ENCODE peak calls at places on chromosomes 2 and 18, in five cellular contexts. R is endothelial cell of umbilical vein, U is right atrium auricular region, B is cardiac muscle cell, M is left lung. J is an unnamed sample. For H3K4me1, the result is how much of the 10 kb centered on the place peaks cover.

GRCh38 chr2:13005761-13006336 is 289.1 kb downstream of the TRIB2 start:
- DNase-seq in B (peak), R (peak), M (no peak), U (no peak), J (peak)

GRCh38 chr2:109371481-109372170 is 242.1 kb downstream of the SEPTIN10 start:
- DNase-seq in M (peak), B (no peak), U (peak), R (no peak), J (no peak)

GRCh38 chr2:233056961-233057605 is 3.1 kb upstream of the INPP5D start:
- DNase-seq in B (no peak), U (no peak), M (no peak), R (no peak), J (no peak)

GRCh38 chr2:192190474-192190873 is 4.3 kb downstream of the TMEFF2 start:
- DNase-seq in U (no peak), R (peak), B (peak), M (no peak), J (no peak)

GRCh38 chr2:236871500-236872001 is 214.1 kb upstream of the COPS8 start:
- DNase-seq in B (peak), R (peak), U (peak), M (peak), J (no peak)

GRCh38 chr2:217555075-217555876 is 447.5 kb downstream of the TNS1 start:
- DNase-seq in B (no peak), U (no peak), R (no peak), M (no peak), J (no peak)

GRCh38 chr2:167353605-167354280 is 465.5 kb downstream of the XIRP2 start:
- DNase-seq in M (no peak), B (no peak), R (no peak), U (no peak), J (no peak)

GRCh38 chr2:190717306-190717705 is 68.4 kb downstream of the NAB1 start:
- DNase-seq in U (no peak), R (peak), B (no peak), M (no peak), J (no peak)

GRCh38 chr2:59885536-59885935 is 667.9 kb downstream of the BCL11A start:
- DNase-seq in M (no peak), R (no peak), U (no peak), B (no peak), J (peak)

GRCh38 chr2:32691678-32692077 is 63.8 kb downstream of the TTC27 start:
- DNase-seq in M (no peak), U (no peak), R (no peak), B (no peak), J (no peak)

GRCh38 chr2:130911996-130912395 is 75.3 kb downstream of the ARHGEF4 start:
- DNase-seq in U (no peak), R (no peak), M (no peak), B (no peak), J (no peak)

GRCh38 chr2:177164584-177165052 is 48.0 kb upstream of the HNRNPA3 start:
- DNase-seq in U (peak), R (peak), M (peak), B (peak), J (peak)

GRCh38 chr18:59303006-59303405 is 15.4 kb downstream of the CPLX4 start:
- DNase-seq in M (no peak), B (no peak), U (no peak), R (no peak), J (no peak)

GRCh38 chr2:218871345-218872302 is 9.0 kb upstream of the WNT10A start:
- DNase-seq in B (no peak), U (no peak), M (no peak), R (no peak), J (no peak)

GRCh38 chr2:175742367-175742766 is 259.7 kb downstream of the LNPK start:
- DNase-seq in B (no peak), M (no peak), U (no peak), R (no peak), J (no peak)

GRCh38 chr2:48145845-48146452 is 239.7 kb upstream of the FBXO11 start:
- DNase-seq in M (no peak), R (no peak), B (peak), U (no peak), J (no peak)

GRCh38 chr2:85410584-85411404 is 628 bp upstream of the CAPG start:
- DNase-seq in M (no peak), R (no peak), U (no peak), B (no peak), J (no peak)

GRCh38 chr2:117850461-117850860 is 36.0 kb downstream of the DDX18 start:
- DNase-seq in R (no peak), U (no peak), B (no peak), M (no peak), J (no peak)

GRCh38 chr18:61651145-61651879 is 241.5 kb downstream of the RNF152 start:
- DNase-seq in M (no peak), B (no peak), R (no peak), U (no peak), J (no peak)

GRCh38 chr2:126771094-126771493 is 115.1 kb downstream of the GYPC start:
- DNase-seq in U (no peak), M (no peak), R (no peak), B (no peak), J (no peak)

GRCh38 chr2:217289153-217289908 is 429.5 kb upstream of the TNP1 start:
- DNase-seq in B (no peak), M (no peak), R (no peak), U (no peak), J (peak)

GRCh38 chr2:190412971-190413370 is 4.8 kb downstream of the MFSD6 start:
- DNase-seq in R (no peak), M (no peak), B (no peak), U (no peak), J (no peak)

GRCh38 chr18:77234504-77235365 is 14.9 kb upstream of the GALR1 start:
- DNase-seq in U (no peak), M (no peak), R (no peak), B (no peak), J (no peak)

GRCh38 chr2:177828546-177828945 is 244.0 kb downstream of the PDE11A start:
- DNase-seq in M (no peak), B (no peak), U (no peak), R (no peak), J (no peak)

GRCh38 chr18:66548747-66549146 is 55.1 kb downstream of the CDH19 start:
- DNase-seq in U (no peak), B (peak), M (no peak), R (no peak), J (no peak)
- TF ChIP-seq CTCF in U (no peak), B (no peak), M (no peak), R (peak), J (no peak)

GRCh38 chr2:160408205-160408561 is 85.4 kb downstream of the RBMS1 start:
- DNase-seq in M (no peak), R (peak), U (no peak), B (no peak), J (no peak)
- H3K4me1 ChIP-seq in M (half or more), R (half or more), U (half or more), B (under half), J (half or more)

DNA sequence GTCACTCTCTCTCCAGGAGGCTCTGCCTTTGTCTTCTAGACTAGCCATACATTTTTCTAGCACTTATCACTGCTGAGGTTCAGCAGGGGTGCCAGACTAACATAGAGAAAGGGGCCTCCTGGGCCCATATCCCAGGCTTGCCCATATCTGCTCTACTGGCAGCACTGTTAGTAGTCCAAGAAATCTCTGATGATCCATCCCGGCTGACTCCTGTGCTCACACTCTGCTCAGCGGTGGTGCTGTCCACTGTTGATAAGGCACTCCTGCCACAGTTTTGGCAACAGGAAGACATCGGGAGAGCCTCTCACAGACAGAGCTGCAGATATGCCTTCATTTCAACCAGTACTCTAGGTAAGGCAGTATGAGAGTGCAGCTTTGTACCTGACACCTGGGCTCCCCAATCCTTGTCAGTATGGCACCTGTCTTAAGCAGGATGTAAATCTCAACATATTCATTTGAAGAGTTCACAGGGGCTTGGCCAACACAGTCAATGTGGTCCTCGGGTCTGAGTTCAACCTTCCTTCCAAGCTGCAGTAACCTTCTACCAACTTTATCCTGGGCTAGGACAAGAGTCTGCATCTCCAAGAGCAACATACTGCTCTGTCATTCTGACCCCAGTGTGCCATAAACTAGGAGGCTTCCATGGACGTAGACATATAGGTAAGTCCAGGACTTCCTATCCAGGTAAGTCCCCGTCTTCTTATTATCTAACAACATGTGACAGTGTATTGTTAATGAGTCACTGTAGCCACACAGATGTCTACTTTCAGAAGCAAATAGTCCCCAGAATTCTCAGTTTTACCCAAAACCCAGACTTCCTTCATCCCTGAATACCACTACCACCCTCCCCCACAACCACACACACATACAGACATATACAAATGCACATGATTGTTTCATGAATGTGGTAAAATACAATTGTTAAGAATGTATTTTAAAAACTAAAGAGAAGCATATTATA is 16.2 kb downstream of the KLF7 start:
- DNase-seq in B (peak), M (no peak), U (no peak), R (peak), J (no peak)
- TF ChIP-seq CTCF in B (no peak), M (no peak), U (no peak), R (no peak), J (no peak)

GRCh38 chr2:235553696-235554100 is 59.9 kb downstream of the AGAP1 start:
- DNase-seq in B (no peak), R (no peak), M (peak), U (no peak), J (no peak)
- H3K4me1 ChIP-seq in B (under half), R (under half), M (under half), U (under half), J (half or more)

GRCh38 chr2:98825043-98825350 is 94.1 kb upstream of the MGAT4A start:
- DNase-seq in R (no peak), B (no peak), U (no peak), M (no peak), J (no peak)

GRCh38 chr2:98824256-98825042 is 93.5 kb upstream of the MGAT4A start:
- DNase-seq in B (no peak), R (no peak), U (no peak), M (no peak), J (no peak)

GRCh38 chr2:98821629-98822135 is 90.8 kb upstream of the MGAT4A start:
- DNase-seq in M (no peak), B (no peak), U (no peak), R (no peak), J (no peak)

GRCh38 chr2:98823196-98824166 is 92.5 kb upstream of the MGAT4A start:
- DNase-seq in R (no peak), M (no peak), B (no peak), U (no peak), J (no peak)

DNA sequence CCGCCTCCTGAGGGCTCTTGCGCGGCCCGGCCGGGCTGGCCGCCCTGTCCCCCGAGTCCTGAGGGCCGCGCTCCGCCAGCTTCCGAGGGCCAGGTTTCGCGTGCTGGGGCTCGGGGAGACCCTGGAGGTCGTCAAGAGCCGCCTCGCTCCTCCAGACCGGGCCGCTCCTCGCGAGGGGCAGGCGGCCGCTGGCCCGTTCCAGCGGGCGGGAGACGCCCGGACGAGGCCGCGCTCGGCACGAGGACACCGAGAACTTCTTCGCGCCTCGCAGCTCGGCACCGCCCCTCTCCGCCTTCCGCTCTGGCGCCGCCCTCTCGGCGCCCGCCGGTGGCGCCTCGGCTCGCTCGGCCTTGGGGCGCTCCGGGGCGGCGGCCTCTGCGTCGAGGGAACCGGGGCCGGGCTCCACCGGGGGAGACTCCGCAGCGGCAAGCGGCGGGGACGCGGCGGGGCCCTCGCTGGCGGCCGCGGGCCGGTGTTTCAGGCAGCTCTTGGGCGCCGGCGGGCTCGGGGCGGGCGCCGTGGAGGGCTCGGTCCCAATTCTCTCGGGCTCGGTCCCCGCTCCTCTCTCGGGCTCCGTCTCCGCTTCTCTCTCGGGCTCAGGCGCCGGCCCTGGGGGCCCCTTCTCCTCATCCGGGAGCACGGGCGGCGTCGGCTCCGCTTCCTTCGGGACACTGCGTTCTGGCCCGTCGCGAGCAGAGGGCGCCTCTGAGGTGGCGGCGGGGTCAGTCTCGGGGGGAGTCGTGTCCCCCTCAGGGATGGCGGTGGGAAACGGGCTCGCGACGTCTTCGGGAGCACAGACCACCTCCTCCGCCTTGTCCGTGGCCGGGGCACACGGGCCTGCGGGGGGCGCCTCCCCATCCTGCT is 91.6 kb upstream of the MGAT4A start:
- DNase-seq in B (no peak), M (peak), R (peak), U (no peak), J (peak)
- TF ChIP-seq CTCF in B (peak), M (peak), R (peak), U (peak), J (peak)

DNA sequence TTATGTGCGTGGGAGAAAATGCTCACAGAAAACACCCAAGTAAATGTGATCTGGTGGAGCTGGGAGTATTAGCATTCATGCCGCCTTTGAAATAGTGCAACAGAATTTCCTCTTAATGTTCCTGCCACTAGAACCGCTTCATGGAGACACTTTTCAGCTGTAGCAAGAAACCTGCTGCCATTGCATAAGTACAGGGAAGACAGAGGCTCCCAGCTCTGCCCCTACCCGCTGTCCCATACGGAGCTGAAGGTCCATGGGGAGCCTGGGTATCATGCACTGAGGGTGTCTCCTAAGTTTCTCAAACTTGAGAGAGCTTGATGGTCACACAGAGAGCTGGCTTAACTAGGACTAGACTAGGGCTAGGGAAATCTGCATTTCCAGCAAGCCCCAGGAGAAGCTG is 49.6 kb downstream of the CRIM1 start:
- DNase-seq in U (no peak), R (no peak), M (no peak), B (no peak), J (no peak)
- H3K4me1 ChIP-seq in U (under half), R (half or more), M (half or more), B (under half), J (under half)

GRCh38 chr2:79670198-79670597 is 157.3 kb downstream of the CTNNA2 start:
- DNase-seq in B (no peak), R (no peak), U (no peak), M (no peak), J (no peak)
- TF ChIP-seq CTCF in B (no peak), R (no peak), U (no peak), M (no peak), J (no peak)

GRCh38 chr2:205703471-205703870 is 21.2 kb downstream of the NRP2 start:
- DNase-seq in M (no peak), B (no peak), U (no peak), R (no peak), J (no peak)

GRCh38 chr2:205704101-205704741 is 21.9 kb downstream of the NRP2 start:
- DNase-seq in M (no peak), B (peak), R (peak), U (no peak), J (no peak)

GRCh38 chr2:205706769-205707375 is 24.6 kb downstream of the NRP2 start:
- DNase-seq in R (peak), B (peak), M (peak), U (peak), J (peak)

GRCh38 chr2:205708231-205708631 is 25.9 kb downstream of the NRP2 start:
- DNase-seq in R (peak), B (peak), M (no peak), U (no peak), J (peak)

DNA sequence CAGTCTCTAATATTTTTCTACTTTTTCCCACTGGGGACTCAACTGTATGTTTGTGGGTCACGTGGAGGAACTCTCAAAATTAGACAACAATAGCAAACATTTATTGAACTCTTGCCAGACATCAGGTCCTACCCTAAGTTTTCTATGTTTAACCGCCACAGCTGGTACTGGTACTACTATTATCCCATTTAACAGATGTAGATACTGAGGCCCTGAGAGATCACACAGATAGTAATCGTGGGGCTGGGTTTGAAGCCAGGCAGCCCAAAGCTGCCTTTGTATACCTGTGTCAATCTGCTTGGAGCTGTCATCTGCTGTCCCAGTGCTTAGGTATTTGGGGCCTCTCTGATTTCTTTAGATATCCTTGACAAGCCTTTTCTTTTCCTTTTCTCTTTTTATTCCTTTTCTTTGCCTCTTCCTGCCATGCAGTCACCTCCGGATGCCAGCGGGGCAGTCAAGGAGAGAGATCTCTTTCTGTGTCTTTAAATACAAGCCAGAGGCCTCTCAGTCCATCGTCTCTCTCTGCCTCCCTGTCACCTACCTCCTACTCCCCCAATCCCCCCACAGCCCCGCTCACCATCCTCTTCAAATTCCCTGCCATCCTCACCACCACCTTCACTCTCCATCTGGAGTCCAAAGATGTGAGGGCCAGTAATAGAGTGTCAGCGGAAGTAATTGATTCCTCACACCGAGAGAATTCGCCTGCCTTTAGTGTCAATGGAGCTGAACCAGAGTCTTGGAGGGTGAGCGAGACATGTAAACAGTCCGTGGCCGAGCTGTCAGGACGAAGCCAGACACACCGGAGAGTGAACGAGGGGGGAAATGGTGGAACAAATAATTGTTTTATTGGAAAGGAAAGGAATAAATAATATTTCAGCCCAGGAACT is 23.5 kb downstream of the NRP2 start:
- DNase-seq in R (no peak), M (no peak), B (no peak), U (no peak), J (no peak)
- H3K4me1 ChIP-seq in R (half or more), M (half or more), B (under half), U (half or more), J (under half)